ENCODE peak calls at places on chromosome X, in seven cellular contexts. One of them, this sample, is unnamed.

GRCh38 chrX:117305168-117305766 is 811.3 kb downstream of the KLHL13 start:
- DNase-seq in body of pancreas: no peak
- DNase-seq in dorsolateral prefrontal cortex: no peak
- DNase-seq in AG10803: no peak
- DNase-seq in nephron progenitor cell: no peak
- DNase-seq in AG09319: no peak
- DNase-seq in fibroblast of lung: no peak
- DNase-seq in this sample: no peak

GRCh38 chrX:73563740-73564073 is 710 bp downstream of the CHIC1 start:
- DNase-seq in body of pancreas: no peak
- DNase-seq in dorsolateral prefrontal cortex: no peak
- DNase-seq in AG10803: peak
- DNase-seq in nephron progenitor cell: no peak
- DNase-seq in AG09319: no peak
- DNase-seq in fibroblast of lung: peak
- DNase-seq in this sample: peak

GRCh38 chrX:9586992-9587392 is 122.1 kb downstream of the TBL1X start:
- DNase-seq in body of pancreas: no peak
- DNase-seq in dorsolateral prefrontal cortex: no peak
- DNase-seq in AG10803: no peak
- DNase-seq in nephron progenitor cell: no peak
- DNase-seq in AG09319: no peak
- DNase-seq in fibroblast of lung: no peak
- DNase-seq in this sample: no peak

GRCh38 chrX:128927363-128927762 is 595.9 kb downstream of the SMARCA1 start:
- DNase-seq in body of pancreas: no peak
- DNase-seq in dorsolateral prefrontal cortex: no peak
- DNase-seq in AG10803: no peak
- DNase-seq in nephron progenitor cell: no peak
- DNase-seq in AG09319: no peak
- DNase-seq in fibroblast of lung: no peak
- DNase-seq in this sample: no peak

GRCh38 chrX:9905288-9905687 is 61.9 kb upstream of the CLDN34 start:
- DNase-seq in body of pancreas: no peak
- DNase-seq in dorsolateral prefrontal cortex: no peak
- DNase-seq in AG10803: no peak
- DNase-seq in nephron progenitor cell: no peak
- DNase-seq in AG09319: no peak
- DNase-seq in fibroblast of lung: peak
- DNase-seq in this sample: no peak

GRCh38 chrX:17033225-17033624 is 86.8 kb downstream of the REPS2 start:
- DNase-seq in body of pancreas: no peak
- DNase-seq in dorsolateral prefrontal cortex: no peak
- DNase-seq in AG10803: no peak
- DNase-seq in nephron progenitor cell: no peak
- DNase-seq in AG09319: no peak
- DNase-seq in fibroblast of lung: no peak
- DNase-seq in this sample: no peak

GRCh38 chrX:148500428-148501120 is at the start of gene AFF2:
- DNase-seq in body of pancreas: peak
- DNase-seq in dorsolateral prefrontal cortex: peak
- DNase-seq in AG10803: peak
- DNase-seq in nephron progenitor cell: peak
- DNase-seq in AG09319: no peak
- DNase-seq in fibroblast of lung: peak
- DNase-seq in this sample: peak

GRCh38 chrX:65644621-65645287 is 22.7 kb upstream of the MSN start:
- DNase-seq in body of pancreas: peak
- DNase-seq in dorsolateral prefrontal cortex: peak
- DNase-seq in AG10803: peak
- DNase-seq in nephron progenitor cell: no peak
- DNase-seq in AG09319: peak
- DNase-seq in fibroblast of lung: peak
- DNase-seq in this sample: peak

GRCh38 chrX:72712094-72712755 is 1.9 kb downstream of the PHKA1 start:
- DNase-seq in body of pancreas: no peak
- DNase-seq in dorsolateral prefrontal cortex: no peak
- DNase-seq in AG10803: no peak
- DNase-seq in nephron progenitor cell: no peak
- DNase-seq in AG09319: no peak
- DNase-seq in fibroblast of lung: peak
- DNase-seq in this sample: no peak

GRCh38 chrX:68835104-68835442 is 6.3 kb downstream of the EFNB1 start:
- DNase-seq in body of pancreas: no peak
- DNase-seq in dorsolateral prefrontal cortex: no peak
- DNase-seq in AG10803: no peak
- DNase-seq in nephron progenitor cell: no peak
- DNase-seq in AG09319: no peak
- DNase-seq in fibroblast of lung: no peak
- DNase-seq in this sample: no peak

GRCh38 chrX:109890910-109891502 is 111.9 kb upstream of the TMEM164 start:
- DNase-seq in body of pancreas: peak
- DNase-seq in dorsolateral prefrontal cortex: no peak
- DNase-seq in AG10803: peak
- DNase-seq in nephron progenitor cell: peak
- DNase-seq in AG09319: no peak
- DNase-seq in fibroblast of lung: peak
- DNase-seq in this sample: peak

GRCh38 chrX:138150709-138151108 is 560.8 kb downstream of the FGF13 start:
- DNase-seq in body of pancreas: no peak
- DNase-seq in dorsolateral prefrontal cortex: no peak
- DNase-seq in AG10803: no peak
- DNase-seq in nephron progenitor cell: no peak
- DNase-seq in AG09319: no peak
- DNase-seq in fibroblast of lung: no peak
- DNase-seq in this sample: no peak
- TF ChIP-seq CTCF in body of pancreas: no peak
- TF ChIP-seq CTCF in dorsolateral prefrontal cortex: no peak
- TF ChIP-seq CTCF in AG10803: peak
- TF ChIP-seq CTCF in nephron progenitor cell: no peak
- TF ChIP-seq CTCF in AG09319: no peak
- TF ChIP-seq CTCF in fibroblast of lung: no peak
- TF ChIP-seq CTCF in this sample: no peak

DNA sequence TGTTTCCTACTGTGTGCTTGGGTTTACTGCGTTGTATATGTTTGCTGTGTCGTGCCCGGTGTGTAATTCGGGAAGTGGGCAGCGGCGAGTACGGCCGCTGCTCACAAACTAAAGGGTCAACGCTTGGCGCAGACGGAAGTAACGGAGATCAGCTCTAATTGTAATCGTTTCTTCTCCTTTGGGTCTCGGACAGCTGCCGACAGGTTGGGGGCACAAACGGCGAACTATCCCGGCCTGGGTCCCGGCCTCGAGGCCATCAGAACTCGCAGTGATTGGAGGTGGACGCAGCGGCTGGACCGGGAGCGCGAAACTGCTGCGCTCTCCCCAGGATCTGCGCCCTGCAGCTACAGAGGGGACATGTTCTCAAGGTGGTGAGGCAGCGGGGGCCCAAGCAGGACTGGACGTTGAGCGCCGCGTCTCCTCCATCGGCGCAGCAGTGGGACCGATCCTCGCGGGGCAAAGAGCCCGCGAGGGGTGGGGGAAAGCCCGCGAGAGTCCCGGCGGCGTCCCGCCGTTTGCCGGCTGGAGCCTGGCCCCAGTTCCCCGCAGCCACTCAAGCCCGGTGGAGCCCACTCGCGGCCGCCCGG is 516 bp upstream of the ZIC3 start:
- DNase-seq in body of pancreas: no peak
- DNase-seq in dorsolateral prefrontal cortex: no peak
- DNase-seq in AG10803: no peak
- DNase-seq in nephron progenitor cell: no peak
- DNase-seq in AG09319: no peak
- DNase-seq in fibroblast of lung: no peak
- DNase-seq in this sample: no peak
- TF ChIP-seq CTCF in body of pancreas: no peak
- TF ChIP-seq CTCF in dorsolateral prefrontal cortex: no peak
- TF ChIP-seq CTCF in AG10803: no peak
- TF ChIP-seq CTCF in nephron progenitor cell: no peak
- TF ChIP-seq CTCF in AG09319: no peak
- TF ChIP-seq CTCF in fibroblast of lung: no peak
- TF ChIP-seq CTCF in this sample: no peak

DNA sequence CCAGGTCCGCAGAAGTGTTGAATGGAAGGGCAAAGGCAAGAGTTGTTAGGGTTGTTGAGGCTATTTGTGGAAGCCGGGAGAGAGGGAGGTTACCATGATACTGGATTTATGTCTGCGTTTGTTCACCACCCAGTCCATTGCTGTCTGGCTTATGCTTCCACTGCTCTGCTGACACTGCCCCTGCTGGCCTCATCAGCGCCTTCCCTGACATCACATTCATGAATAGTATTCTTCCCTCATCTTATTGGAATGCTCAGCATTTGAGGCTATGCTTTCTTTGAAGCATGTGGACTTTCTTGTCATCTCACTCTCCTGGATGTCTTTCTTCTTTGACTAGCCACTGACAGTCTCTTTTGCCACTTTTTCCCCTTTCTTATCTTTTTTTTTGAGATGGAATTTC is 10.3 kb downstream of the GNL3L start:
- DNase-seq in body of pancreas: no peak
- DNase-seq in dorsolateral prefrontal cortex: no peak
- DNase-seq in AG10803: peak
- DNase-seq in nephron progenitor cell: no peak
- DNase-seq in AG09319: no peak
- DNase-seq in fibroblast of lung: peak
- DNase-seq in this sample: peak
- TF ChIP-seq CTCF in body of pancreas: no peak
- TF ChIP-seq CTCF in dorsolateral prefrontal cortex: no peak
- TF ChIP-seq CTCF in AG10803: peak
- TF ChIP-seq CTCF in nephron progenitor cell: no peak
- TF ChIP-seq CTCF in AG09319: no peak
- TF ChIP-seq CTCF in fibroblast of lung: no peak
- TF ChIP-seq CTCF in this sample: peak

GRCh38 chrX:40182615-40183014 is 84.9 kb upstream of the BCOR start:
- DNase-seq in body of pancreas: no peak
- DNase-seq in dorsolateral prefrontal cortex: no peak
- DNase-seq in AG10803: no peak
- DNase-seq in nephron progenitor cell: no peak
- DNase-seq in AG09319: no peak
- DNase-seq in fibroblast of lung: no peak
- DNase-seq in this sample: no peak
- TF ChIP-seq CTCF in body of pancreas: no peak
- TF ChIP-seq CTCF in dorsolateral prefrontal cortex: no peak
- TF ChIP-seq CTCF in AG10803: no peak
- TF ChIP-seq CTCF in nephron progenitor cell: no peak
- TF ChIP-seq CTCF in AG09319: no peak
- TF ChIP-seq CTCF in fibroblast of lung: no peak
- TF ChIP-seq CTCF in this sample: no peak

DNA sequence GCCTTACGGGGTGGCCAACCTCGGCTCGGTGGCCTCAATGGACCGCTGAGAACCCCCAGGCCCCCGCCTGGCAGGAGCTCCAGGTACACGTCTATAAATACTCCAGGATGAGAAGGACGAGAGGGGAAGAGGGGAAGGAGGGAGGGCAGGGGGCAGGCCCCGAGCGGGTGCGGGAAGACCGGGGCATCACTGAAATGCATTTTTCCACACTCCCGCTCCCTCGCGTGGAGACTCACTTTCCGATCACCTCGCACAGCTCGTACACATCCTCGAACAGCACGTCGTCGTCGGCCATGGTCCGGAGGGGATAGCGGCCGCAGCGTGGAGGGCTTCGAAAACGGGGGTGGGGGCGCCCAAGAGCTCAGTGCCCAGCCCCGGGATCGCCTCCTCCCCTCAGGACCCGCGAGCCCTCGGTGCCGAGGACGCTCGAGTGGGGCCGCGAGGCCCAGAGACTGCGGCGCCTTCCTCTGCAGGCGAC is 621 bp downstream of the CASK start:
- DNase-seq in body of pancreas: peak
- DNase-seq in dorsolateral prefrontal cortex: no peak
- DNase-seq in AG10803: peak
- DNase-seq in nephron progenitor cell: peak
- DNase-seq in AG09319: no peak
- DNase-seq in fibroblast of lung: peak
- DNase-seq in this sample: peak
- TF ChIP-seq CTCF in body of pancreas: no peak
- TF ChIP-seq CTCF in dorsolateral prefrontal cortex: no peak
- TF ChIP-seq CTCF in AG10803: peak
- TF ChIP-seq CTCF in nephron progenitor cell: no peak
- TF ChIP-seq CTCF in AG09319: peak
- TF ChIP-seq CTCF in fibroblast of lung: no peak
- TF ChIP-seq CTCF in this sample: no peak

GRCh38 chrX:12460929-12461328 is 322.7 kb downstream of the FRMPD4 start:
- DNase-seq in body of pancreas: no peak
- DNase-seq in dorsolateral prefrontal cortex: no peak
- DNase-seq in AG10803: no peak
- DNase-seq in nephron progenitor cell: no peak
- DNase-seq in AG09319: no peak
- DNase-seq in fibroblast of lung: no peak
- DNase-seq in this sample: no peak

GRCh38 chrX:12463873-12464272 is 325.6 kb downstream of the FRMPD4 start:
- DNase-seq in body of pancreas: no peak
- DNase-seq in dorsolateral prefrontal cortex: no peak
- DNase-seq in AG10803: no peak
- DNase-seq in nephron progenitor cell: no peak
- DNase-seq in AG09319: no peak
- DNase-seq in fibroblast of lung: no peak
- DNase-seq in this sample: no peak

GRCh38 chrX:12463052-12463451 is 324.8 kb downstream of the FRMPD4 start:
- DNase-seq in body of pancreas: no peak
- DNase-seq in dorsolateral prefrontal cortex: no peak
- DNase-seq in AG10803: no peak
- DNase-seq in nephron progenitor cell: no peak
- DNase-seq in AG09319: no peak
- DNase-seq in fibroblast of lung: no peak
- DNase-seq in this sample: no peak
- TF ChIP-seq CTCF in body of pancreas: no peak
- TF ChIP-seq CTCF in dorsolateral prefrontal cortex: no peak
- TF ChIP-seq CTCF in AG10803: no peak
- TF ChIP-seq CTCF in nephron progenitor cell: no peak
- TF ChIP-seq CTCF in AG09319: no peak
- TF ChIP-seq CTCF in fibroblast of lung: no peak
- TF ChIP-seq CTCF in this sample: no peak

DNA sequence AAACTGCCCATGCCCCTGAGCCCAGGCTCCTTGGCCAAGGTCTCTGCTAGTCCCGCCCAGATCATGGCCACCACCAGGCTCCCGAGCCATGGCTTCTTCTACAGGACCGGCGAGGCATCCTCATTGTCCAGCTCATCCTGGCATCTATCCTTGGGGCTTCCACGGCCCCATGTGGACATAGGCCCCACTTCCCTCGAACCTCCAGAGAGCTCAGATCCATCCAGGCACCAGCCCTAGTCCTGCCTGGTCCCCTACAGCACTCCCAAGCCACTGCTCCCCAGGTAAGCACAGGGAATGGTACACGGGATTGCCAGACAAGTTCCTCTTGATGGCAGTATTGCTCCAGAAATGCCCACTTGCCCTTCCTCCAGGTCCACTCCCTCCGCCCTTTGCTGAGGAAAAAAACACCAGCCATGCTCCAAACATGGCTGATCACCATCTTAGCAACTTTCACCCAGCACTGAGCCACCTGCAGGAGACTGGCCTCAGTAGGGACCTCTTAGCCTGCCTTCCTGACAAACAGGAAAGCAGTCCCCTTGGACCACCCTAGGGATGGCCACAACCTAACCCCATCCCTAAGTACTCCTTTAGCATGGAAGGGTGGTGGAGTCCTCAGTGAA is 272.1 kb upstream of the AGTR2 start:
- DNase-seq in body of pancreas: peak
- DNase-seq in dorsolateral prefrontal cortex: peak
- DNase-seq in AG10803: no peak
- DNase-seq in nephron progenitor cell: no peak
- DNase-seq in AG09319: no peak
- DNase-seq in fibroblast of lung: no peak
- DNase-seq in this sample: peak
- TF ChIP-seq CTCF in body of pancreas: peak
- TF ChIP-seq CTCF in dorsolateral prefrontal cortex: peak
- TF ChIP-seq CTCF in AG10803: no peak
- TF ChIP-seq CTCF in nephron progenitor cell: no peak
- TF ChIP-seq CTCF in AG09319: no peak
- TF ChIP-seq CTCF in fibroblast of lung: no peak
- TF ChIP-seq CTCF in this sample: peak